ENCODE peak calls at places on chromosomes 3 and 15, in nine cellular contexts. One of them, this sample, is unnamed. For H3K36me3 and H3K4me1, the result is how much of the 10 kb centered on the place peaks cover.

GRCh38 chr3:104805508-104805907 is 561.2 kb upstream of the ALCAM start:
- DNase-seq in H1: no peak
- DNase-seq in esophagus muscularis mucosa: no peak
- DNase-seq in IMR-90: no peak
- DNase-seq in tibial nerve: no peak
- DNase-seq in astrocyte: no peak
- DNase-seq in heart right ventricle: no peak
- DNase-seq in thoracic aorta: no peak
- DNase-seq in breast epithelium: no peak
- DNase-seq in this sample: no peak

GRCh38 chr15:78154955-78155354 is 5.8 kb downstream of the IDH3A start:
- DNase-seq in astrocyte: no peak
- DNase-seq in thoracic aorta: no peak
- DNase-seq in heart right ventricle: no peak
- DNase-seq in esophagus muscularis mucosa: no peak
- DNase-seq in breast epithelium: no peak
- DNase-seq in tibial nerve: no peak
- DNase-seq in H1: no peak
- DNase-seq in IMR-90: no peak
- DNase-seq in this sample: no peak

GRCh38 chr3:110457508-110457907 is 614.1 kb upstream of the NECTIN3 start:
- DNase-seq in heart right ventricle: no peak
- DNase-seq in thoracic aorta: no peak
- DNase-seq in tibial nerve: no peak
- DNase-seq in IMR-90: no peak
- DNase-seq in H1: no peak
- DNase-seq in astrocyte: no peak
- DNase-seq in esophagus muscularis mucosa: no peak
- DNase-seq in breast epithelium: no peak
- DNase-seq in this sample: no peak

GRCh38 chr15:44595656-44596510 is 58.9 kb downstream of the EIF3J start:
- DNase-seq in H1: no peak
- DNase-seq in astrocyte: no peak
- DNase-seq in heart right ventricle: no peak
- DNase-seq in tibial nerve: no peak
- DNase-seq in IMR-90: no peak
- DNase-seq in thoracic aorta: no peak
- DNase-seq in esophagus muscularis mucosa: no peak
- DNase-seq in breast epithelium: no peak
- DNase-seq in this sample: no peak

GRCh38 chr3:180640987-180641386 is 38.3 kb downstream of the CCDC39 start:
- DNase-seq in tibial nerve: no peak
- DNase-seq in breast epithelium: no peak
- DNase-seq in heart right ventricle: no peak
- DNase-seq in H1: no peak
- DNase-seq in thoracic aorta: no peak
- DNase-seq in esophagus muscularis mucosa: no peak
- DNase-seq in IMR-90: no peak
- DNase-seq in astrocyte: no peak
- DNase-seq in this sample: no peak

GRCh38 chr3:67009716-67010115 is 11.6 kb downstream of the KBTBD8 start:
- DNase-seq in astrocyte: no peak
- DNase-seq in IMR-90: no peak
- DNase-seq in heart right ventricle: no peak
- DNase-seq in tibial nerve: no peak
- DNase-seq in esophagus muscularis mucosa: no peak
- DNase-seq in breast epithelium: no peak
- DNase-seq in H1: no peak
- DNase-seq in thoracic aorta: no peak
- DNase-seq in this sample: no peak

GRCh38 chr3:60742606-60743145 is 508.6 kb downstream of the FHIT start:
- DNase-seq in heart right ventricle: no peak
- DNase-seq in esophagus muscularis mucosa: no peak
- DNase-seq in H1: peak
- DNase-seq in tibial nerve: no peak
- DNase-seq in IMR-90: peak
- DNase-seq in astrocyte: peak
- DNase-seq in breast epithelium: no peak
- DNase-seq in thoracic aorta: no peak
- DNase-seq in this sample: no peak

GRCh38 chr3:39106281-39107055 is 959 bp downstream of the GORASP1 start:
- DNase-seq in astrocyte: peak
- DNase-seq in tibial nerve: no peak
- DNase-seq in esophagus muscularis mucosa: no peak
- DNase-seq in heart right ventricle: no peak
- DNase-seq in IMR-90: peak
- DNase-seq in breast epithelium: no peak
- DNase-seq in H1: no peak
- DNase-seq in thoracic aorta: no peak
- DNase-seq in this sample: no peak

GRCh38 chr15:88954431-88955277 is 41.5 kb upstream of the MFGE8 start:
- DNase-seq in IMR-90: no peak
- DNase-seq in esophagus muscularis mucosa: no peak
- DNase-seq in thoracic aorta: peak
- DNase-seq in H1: no peak
- DNase-seq in astrocyte: no peak
- DNase-seq in heart right ventricle: peak
- DNase-seq in tibial nerve: no peak
- DNase-seq in breast epithelium: no peak
- DNase-seq in this sample: no peak

GRCh38 chr15:66927326-66928077 is 137.9 kb upstream of the SMAD3 start:
- DNase-seq in astrocyte: no peak
- DNase-seq in IMR-90: peak
- DNase-seq in esophagus muscularis mucosa: no peak
- DNase-seq in H1: no peak
- DNase-seq in tibial nerve: no peak
- DNase-seq in heart right ventricle: no peak
- DNase-seq in thoracic aorta: no peak
- DNase-seq in breast epithelium: no peak
- DNase-seq in this sample: no peak

GRCh38 chr3:123390865-123391613 is 57.9 kb downstream of the ADCY5 start:
- DNase-seq in astrocyte: peak
- DNase-seq in IMR-90: no peak
- DNase-seq in tibial nerve: no peak
- DNase-seq in esophagus muscularis mucosa: no peak
- DNase-seq in thoracic aorta: no peak
- DNase-seq in H1: no peak
- DNase-seq in breast epithelium: no peak
- DNase-seq in heart right ventricle: no peak
- DNase-seq in this sample: no peak

GRCh38 chr3:126127904-126128303 is 44.0 kb upstream of the SLC41A3 start:
- DNase-seq in heart right ventricle: peak
- DNase-seq in H1: peak
- DNase-seq in breast epithelium: peak
- DNase-seq in IMR-90: no peak
- DNase-seq in thoracic aorta: no peak
- DNase-seq in esophagus muscularis mucosa: peak
- DNase-seq in astrocyte: no peak
- DNase-seq in tibial nerve: no peak
- DNase-seq in this sample: no peak

GRCh38 chr3:188842628-188843027 is 329.1 kb upstream of the TPRG1 start:
- DNase-seq in heart right ventricle: no peak
- DNase-seq in astrocyte: no peak
- DNase-seq in tibial nerve: no peak
- DNase-seq in breast epithelium: no peak
- DNase-seq in H1: no peak
- DNase-seq in IMR-90: peak
- DNase-seq in thoracic aorta: no peak
- DNase-seq in esophagus muscularis mucosa: no peak
- DNase-seq in this sample: no peak

GRCh38 chr3:127815641-127816605 is 6.4 kb downstream of the MGLL start:
- DNase-seq in tibial nerve: no peak
- DNase-seq in breast epithelium: no peak
- DNase-seq in heart right ventricle: no peak
- DNase-seq in thoracic aorta: no peak
- DNase-seq in astrocyte: no peak
- DNase-seq in H1: no peak
- DNase-seq in IMR-90: no peak
- DNase-seq in esophagus muscularis mucosa: no peak
- DNase-seq in this sample: peak

GRCh38 chr3:115549111-115549510 is 74.2 kb upstream of the GAP43 start:
- DNase-seq in astrocyte: no peak
- DNase-seq in H1: no peak
- DNase-seq in thoracic aorta: no peak
- DNase-seq in esophagus muscularis mucosa: no peak
- DNase-seq in IMR-90: peak
- DNase-seq in breast epithelium: no peak
- DNase-seq in heart right ventricle: no peak
- DNase-seq in tibial nerve: no peak
- DNase-seq in this sample: no peak
- H3K4me3 ChIP-seq in astrocyte: no peak
- H3K4me3 ChIP-seq in H1: no peak
- H3K4me3 ChIP-seq in thoracic aorta: peak
- H3K4me3 ChIP-seq in esophagus muscularis mucosa: no peak
- H3K4me3 ChIP-seq in IMR-90: no peak
- H3K4me3 ChIP-seq in breast epithelium: no peak
- H3K4me3 ChIP-seq in heart right ventricle: no peak
- H3K4me3 ChIP-seq in tibial nerve: no peak
- H3K4me3 ChIP-seq in this sample: no peak

DNA sequence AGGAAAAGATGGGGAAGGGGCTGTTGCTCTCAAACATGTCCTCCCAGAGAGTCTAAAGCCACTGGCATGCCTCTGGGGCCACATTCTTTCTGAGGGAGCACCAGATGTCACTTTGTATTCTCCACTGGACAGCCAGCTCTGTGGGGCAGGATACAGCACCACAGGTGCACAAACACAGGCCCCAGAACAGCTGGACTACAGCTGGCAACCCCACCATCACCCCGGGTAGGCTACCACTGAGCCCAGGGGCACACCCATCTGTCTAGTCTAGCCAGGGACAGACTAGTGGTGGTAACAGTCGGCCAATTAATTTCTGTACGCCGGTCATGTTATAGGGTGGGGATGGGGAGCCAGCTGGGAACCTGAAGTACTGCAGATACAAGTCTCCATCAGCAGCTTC is 64.3 kb downstream of the NPTN start:
- DNase-seq in thoracic aorta: no peak
- DNase-seq in heart right ventricle: no peak
- DNase-seq in tibial nerve: no peak
- DNase-seq in H1: no peak
- DNase-seq in IMR-90: no peak
- DNase-seq in astrocyte: no peak
- DNase-seq in esophagus muscularis mucosa: no peak
- DNase-seq in breast epithelium: no peak
- DNase-seq in this sample: no peak
- H3K36me3 ChIP-seq in thoracic aorta: half or more
- H3K36me3 ChIP-seq in heart right ventricle: half or more
- H3K36me3 ChIP-seq in tibial nerve: under half
- H3K36me3 ChIP-seq in H1: under half
- H3K36me3 ChIP-seq in IMR-90: under half
- H3K36me3 ChIP-seq in astrocyte: under half
- H3K36me3 ChIP-seq in esophagus muscularis mucosa: under half
- H3K36me3 ChIP-seq in breast epithelium: under half
- H3K36me3 ChIP-seq in this sample: under half

GRCh38 chr3:187264946-187265345 is 26.6 kb downstream of the MASP1 start:
- DNase-seq in IMR-90: peak
- DNase-seq in thoracic aorta: no peak
- DNase-seq in H1: no peak
- DNase-seq in tibial nerve: no peak
- DNase-seq in heart right ventricle: no peak
- DNase-seq in esophagus muscularis mucosa: no peak
- DNase-seq in breast epithelium: no peak
- DNase-seq in astrocyte: peak
- DNase-seq in this sample: no peak

GRCh38 chr3:187265461-187265955 is 26.0 kb downstream of the MASP1 start:
- DNase-seq in IMR-90: no peak
- DNase-seq in esophagus muscularis mucosa: no peak
- DNase-seq in tibial nerve: no peak
- DNase-seq in thoracic aorta: no peak
- DNase-seq in heart right ventricle: peak
- DNase-seq in breast epithelium: no peak
- DNase-seq in H1: no peak
- DNase-seq in astrocyte: no peak
- DNase-seq in this sample: no peak

GRCh38 chr3:187262360-187262759 is 29.2 kb downstream of the MASP1 start:
- DNase-seq in thoracic aorta: no peak
- DNase-seq in breast epithelium: no peak
- DNase-seq in IMR-90: no peak
- DNase-seq in tibial nerve: no peak
- DNase-seq in esophagus muscularis mucosa: no peak
- DNase-seq in H1: no peak
- DNase-seq in heart right ventricle: no peak
- DNase-seq in astrocyte: no peak
- DNase-seq in this sample: no peak

GRCh38 chr3:187263270-187263669 is 28.3 kb downstream of the MASP1 start:
- DNase-seq in breast epithelium: no peak
- DNase-seq in astrocyte: peak
- DNase-seq in tibial nerve: no peak
- DNase-seq in esophagus muscularis mucosa: no peak
- DNase-seq in H1: no peak
- DNase-seq in IMR-90: peak
- DNase-seq in thoracic aorta: no peak
- DNase-seq in heart right ventricle: no peak
- DNase-seq in this sample: no peak

GRCh38 chr3:187264051-187264450 is 27.5 kb downstream of the MASP1 start:
- DNase-seq in tibial nerve: no peak
- DNase-seq in IMR-90: peak
- DNase-seq in breast epithelium: no peak
- DNase-seq in heart right ventricle: no peak
- DNase-seq in H1: no peak
- DNase-seq in thoracic aorta: no peak
- DNase-seq in astrocyte: peak
- DNase-seq in esophagus muscularis mucosa: no peak
- DNase-seq in this sample: no peak
- H3K4me1 ChIP-seq in tibial nerve: under half
- H3K4me1 ChIP-seq in IMR-90: under half
- H3K4me1 ChIP-seq in breast epithelium: under half
- H3K4me1 ChIP-seq in heart right ventricle: under half
- H3K4me1 ChIP-seq in H1: under half
- H3K4me1 ChIP-seq in thoracic aorta: under half
- H3K4me1 ChIP-seq in astrocyte: under half
- H3K4me1 ChIP-seq in esophagus muscularis mucosa: under half
- H3K4me1 ChIP-seq in this sample: under half

DNA sequence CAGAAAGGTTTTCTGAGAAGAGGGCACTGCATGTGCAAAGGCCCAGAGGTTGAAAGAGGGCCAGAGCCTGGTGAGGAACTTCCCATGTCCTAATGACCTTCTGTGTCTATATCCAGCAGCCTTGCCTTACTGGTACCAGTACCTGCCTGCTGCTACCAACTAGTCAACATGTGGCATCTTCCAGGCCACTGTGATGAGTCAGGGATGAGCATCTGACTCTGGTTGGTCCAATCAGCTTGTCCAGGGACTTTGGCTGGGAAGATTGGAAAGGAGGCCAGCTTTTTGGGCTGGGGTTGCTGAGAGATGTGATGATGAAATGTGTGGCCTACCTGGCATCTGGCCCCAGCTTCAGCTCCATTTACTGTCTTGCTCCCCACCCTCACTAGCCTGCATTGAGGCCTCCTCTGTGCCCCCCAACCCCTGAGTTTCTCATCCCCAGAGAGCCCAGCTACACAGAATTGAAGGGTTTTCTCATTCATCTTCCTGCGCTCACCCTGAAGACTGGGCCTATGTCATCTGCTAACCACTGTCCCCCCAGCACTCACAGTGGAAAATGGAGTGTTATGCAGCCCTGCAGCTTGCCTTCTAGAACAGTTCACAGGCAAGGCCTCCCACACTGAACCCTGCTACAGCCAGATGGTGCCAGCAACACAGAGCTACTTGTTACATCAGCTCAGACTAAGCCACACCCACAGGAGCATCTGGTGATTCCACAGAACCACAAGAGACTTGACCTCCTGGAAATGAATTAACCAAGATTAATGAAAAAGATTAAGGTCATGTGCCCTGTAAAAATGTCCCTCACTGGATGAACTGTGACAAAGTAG is 1.3 kb upstream of the TWF2 start:
- DNase-seq in astrocyte: peak
- DNase-seq in heart right ventricle: peak
- DNase-seq in tibial nerve: peak
- DNase-seq in thoracic aorta: no peak
- DNase-seq in H1: no peak
- DNase-seq in esophagus muscularis mucosa: no peak
- DNase-seq in IMR-90: peak
- DNase-seq in breast epithelium: no peak
- DNase-seq in this sample: peak
- H3K4me3 ChIP-seq in astrocyte: no peak
- H3K4me3 ChIP-seq in heart right ventricle: no peak
- H3K4me3 ChIP-seq in tibial nerve: no peak
- H3K4me3 ChIP-seq in thoracic aorta: peak
- H3K4me3 ChIP-seq in H1: no peak
- H3K4me3 ChIP-seq in esophagus muscularis mucosa: peak
- H3K4me3 ChIP-seq in IMR-90: no peak
- H3K4me3 ChIP-seq in breast epithelium: peak
- H3K4me3 ChIP-seq in this sample: no peak